ENCODE peak calls at places on chromosomes 12 and 14, in ten cellular contexts. R is GM10248, C is foreskin fibroblast, O is lower leg skin, T is WTC11, H is fibroblast of mammary gland, S is neural crest cell, D is GM13977, J is body of pancreas, I is endodermal cell. P is an unnamed sample.

GRCh38 chr14:54877015-54877702 is 25.5 kb downstream of the GCH1 start:
- DNase-seq in R (no peak), C (peak), O (no peak), T (no peak), H (peak), S (no peak), D (no peak), J (no peak), I (no peak), P (no peak)

GRCh38 chr12:108907861-108908302 is 28.0 kb downstream of the DAO start:
- DNase-seq in R (no peak), C (no peak), O (no peak), T (no peak), H (no peak), S (no peak), D (no peak), J (no peak), I (no peak), P (no peak)

GRCh38 chr14:84006643-84007137 is 1523.3 kb upstream of the FLRT2 start:
- DNase-seq in R (no peak), C (no peak), O (no peak), T (no peak), H (no peak), S (no peak), D (no peak), J (peak), I (peak), P (peak)

GRCh38 chr12:110282956-110283817 is 2.1 kb downstream of the ATP2A2 start:
- DNase-seq in R (no peak), C (peak), O (no peak), T (no peak), H (no peak), S (no peak), D (no peak), J (no peak), I (no peak), P (no peak)

GRCh38 chr14:101010293-101010692 is 106.8 kb upstream of the RTL1 start:
- DNase-seq in R (no peak), C (no peak), O (peak), T (peak), H (no peak), S (no peak), D (peak), J (no peak), I (no peak), P (no peak)

GRCh38 chr12:83122623-83122934 is 435.9 kb downstream of the TMTC2 start:
- DNase-seq in R (no peak), C (no peak), O (no peak), T (no peak), H (peak), S (no peak), D (no peak), J (no peak), I (no peak), P (no peak)

GRCh38 chr14:55580401-55581010 is 499 bp downstream of the KTN1 start:
- DNase-seq in R (peak), C (peak), O (peak), T (peak), H (no peak), S (peak), D (peak), J (peak), I (peak), P (peak)

GRCh38 chr14:22336031-22336430 is 253.0 kb downstream of the DAD1 start:
- DNase-seq in R (no peak), C (no peak), O (no peak), T (no peak), H (no peak), S (no peak), D (no peak), J (no peak), I (no peak), P (no peak)

GRCh38 chr14:101179691-101180211 is 276.2 kb upstream of the RTL1 start:
- DNase-seq in R (peak), C (no peak), O (peak), T (no peak), H (no peak), S (no peak), D (no peak), J (no peak), I (no peak), P (no peak)

GRCh38 chr12:3040663-3041544 is 36.3 kb upstream of the TSPAN9 start:
- DNase-seq in R (no peak), C (no peak), O (no peak), T (peak), H (no peak), S (no peak), D (no peak), J (no peak), I (peak), P (no peak)

GRCh38 chr12:111405149-111405855 is 421 bp upstream of the SH2B3 start:
- DNase-seq in R (peak), C (peak), O (peak), T (peak), H (peak), S (peak), D (peak), J (peak), I (peak), P (peak)

GRCh38 chr12:93526786-93527428 is 45.6 kb upstream of the SOCS2 start:
- DNase-seq in R (no peak), C (peak), O (no peak), T (no peak), H (peak), S (no peak), D (no peak), J (no peak), I (peak), P (no peak)

GRCh38 chr14:106822905-106823304 is 1296.5 kb downstream of the TMEM121 start:
- DNase-seq in R (no peak), C (no peak), O (no peak), T (no peak), H (no peak), S (no peak), D (no peak), J (no peak), I (no peak), P (no peak)

GRCh38 chr14:99964979-99965378 is 100.2 kb upstream of the EVL start:
- DNase-seq in R (no peak), C (no peak), O (no peak), T (no peak), H (no peak), S (no peak), D (no peak), J (no peak), I (no peak), P (no peak)

GRCh38 chr12:82015623-82016347 is 256.6 kb upstream of the PPFIA2 start:
- DNase-seq in R (no peak), C (no peak), O (no peak), T (no peak), H (no peak), S (no peak), D (no peak), J (no peak), I (no peak), P (no peak)

GRCh38 chr12:112524676-112525425 is 106.1 kb downstream of the PTPN11 start:
- DNase-seq in R (no peak), C (peak), O (no peak), T (peak), H (peak), S (no peak), D (no peak), J (no peak), I (peak), P (no peak)

GRCh38 chr12:109111775-109112491 is 4.5 kb upstream of the ACACB start:
- DNase-seq in R (peak), C (peak), O (peak), T (peak), H (peak), S (peak), D (peak), J (peak), I (peak), P (peak)

GRCh38 chr12:90399317-90399716 is 555.7 kb downstream of the CCER1 start:
- DNase-seq in R (no peak), C (no peak), O (no peak), T (no peak), H (peak), S (no peak), D (no peak), J (no peak), I (no peak), P (no peak)

GRCh38 chr14:60051690-60052324 is 39.9 kb upstream of the PCNX4 start:
- DNase-seq in R (no peak), C (peak), O (no peak), T (no peak), H (peak), S (no peak), D (no peak), J (no peak), I (no peak), P (no peak)

GRCh38 chr12:89707623-89707991 is 1.0 kb downstream of the ATP2B1 start:
- DNase-seq in R (peak), C (peak), O (no peak), T (peak), H (no peak), S (peak), D (peak), J (no peak), I (peak), P (peak)

GRCh38 chr12:25200703-25201102 is 5.7 kb downstream of the ETFRF1 start:
- DNase-seq in R (no peak), C (peak), O (no peak), T (no peak), H (peak), S (no peak), D (no peak), J (no peak), I (no peak), P (no peak)

GRCh38 chr14:58401587-58401986 is 5.9 kb downstream of the TOMM20L start:
- DNase-seq in R (no peak), C (no peak), O (no peak), T (no peak), H (no peak), S (no peak), D (no peak), J (no peak), I (no peak), P (no peak)

GRCh38 chr14:102275866-102276265 is 29.1 kb downstream of the MOK start:
- DNase-seq in R (no peak), C (no peak), O (no peak), T (no peak), H (peak), S (no peak), D (no peak), J (no peak), I (no peak), P (no peak)

GRCh38 chr14:60102389-60102788 is 10.7 kb downstream of the PCNX4 start:
- DNase-seq in R (no peak), C (peak), O (no peak), T (no peak), H (peak), S (no peak), D (no peak), J (no peak), I (no peak), P (no peak)

GRCh38 chr12:120651821-120652220 is 11.4 kb downstream of the CABP1 start:
- DNase-seq in R (no peak), C (peak), O (no peak), T (no peak), H (peak), S (no peak), D (no peak), J (no peak), I (no peak), P (no peak)

GRCh38 chr14:97713023-97713422 is 915.8 kb downstream of the VRK1 start:
- DNase-seq in R (no peak), C (peak), O (no peak), T (no peak), H (peak), S (no peak), D (no peak), J (no peak), I (no peak), P (no peak)

GRCh38 chr14:61552196-61552595 is 143.1 kb upstream of the HIF1A start:
- DNase-seq in R (no peak), C (no peak), O (peak), T (no peak), H (no peak), S (no peak), D (no peak), J (no peak), I (no peak), P (no peak)

GRCh38 chr14:61555056-61555838 is 140.1 kb upstream of the HIF1A start:
- DNase-seq in R (no peak), C (peak), O (peak), T (no peak), H (peak), S (no peak), D (no peak), J (no peak), I (peak), P (no peak)

GRCh38 chr14:61551419-61551818 is 143.9 kb upstream of the HIF1A start:
- DNase-seq in R (no peak), C (no peak), O (no peak), T (no peak), H (no peak), S (no peak), D (no peak), J (no peak), I (no peak), P (no peak)

GRCh38 chr14:61556455-61556854 is 138.9 kb upstream of the HIF1A start:
- DNase-seq in R (no peak), C (no peak), O (no peak), T (no peak), H (no peak), S (no peak), D (no peak), J (no peak), I (peak), P (no peak)

GRCh38 chr14:61553730-61554641 is 141.3 kb upstream of the HIF1A start:
- DNase-seq in R (no peak), C (peak), O (peak), T (no peak), H (peak), S (no peak), D (no peak), J (peak), I (no peak), P (no peak)
- TF ChIP-seq CTCF in R (no peak), C (no peak), O (no peak), T (no peak), H (peak), S (no peak), D (no peak), J (no peak), I (no peak), P (no peak)

DNA sequence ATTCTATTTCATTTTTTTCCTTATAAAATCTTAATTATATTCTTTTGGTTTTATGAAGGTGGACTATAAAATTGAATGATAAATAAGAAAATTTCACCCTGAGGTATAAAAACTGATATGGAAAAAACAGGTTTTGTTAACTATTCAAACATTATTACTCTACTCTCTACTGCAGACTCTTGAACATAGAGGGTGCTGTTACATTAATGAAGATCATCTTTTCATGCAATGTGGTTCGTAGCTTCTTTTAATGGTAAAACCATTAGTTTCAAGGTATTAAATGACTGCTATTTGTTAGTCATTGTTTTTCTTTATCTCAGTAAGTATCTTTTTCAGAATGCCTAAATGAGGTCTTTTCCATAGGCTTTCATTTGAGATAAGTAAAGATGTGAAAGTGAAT is 510.4 kb downstream of the SLC16A7 start:
- DNase-seq in R (no peak), C (peak), O (no peak), T (no peak), H (peak), S (no peak), D (no peak), J (no peak), I (no peak), P (no peak)
- TF ChIP-seq CTCF in R (no peak), C (peak), O (no peak), T (no peak), H (peak), S (peak), D (no peak), J (peak), I (peak), P (no peak)

DNA sequence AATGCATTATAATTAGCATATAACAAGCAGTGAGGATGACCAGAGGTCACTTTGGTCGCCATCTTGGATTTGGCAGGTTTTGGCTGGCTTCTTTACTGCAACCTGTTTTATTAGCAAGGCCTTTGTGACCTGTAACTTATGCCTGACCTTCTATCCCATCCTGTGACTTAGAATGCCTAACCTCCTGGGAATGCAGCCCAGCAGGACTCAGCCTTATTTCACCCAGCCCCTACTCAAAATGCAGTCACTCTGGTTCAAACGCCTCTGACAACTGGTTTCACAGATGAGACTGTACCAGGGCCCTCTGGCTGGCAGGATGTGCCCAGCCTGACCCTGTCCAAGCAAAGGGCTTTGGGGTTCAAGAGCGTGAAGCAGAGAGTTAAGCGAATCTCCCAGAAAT is 157.5 kb upstream of the SFSWAP start:
- DNase-seq in R (no peak), C (no peak), O (no peak), T (no peak), H (no peak), S (no peak), D (no peak), J (no peak), I (no peak), P (no peak)
- TF ChIP-seq CTCF in R (no peak), C (no peak), O (no peak), T (no peak), H (no peak), S (no peak), D (no peak), J (no peak), I (no peak), P (no peak)

GRCh38 chr14:95647926-95648325 is 38.3 kb upstream of the TCL1B start:
- DNase-seq in R (no peak), C (no peak), O (no peak), T (no peak), H (no peak), S (no peak), D (no peak), J (no peak), I (no peak), P (no peak)
- TF ChIP-seq CTCF in R (no peak), C (no peak), O (no peak), T (no peak), H (no peak), S (no peak), D (no peak), J (no peak), I (no peak), P (no peak)

GRCh38 chr12:70272510-70272909 is 29.3 kb downstream of the CNOT2 start:
- DNase-seq in R (no peak), C (no peak), O (no peak), T (no peak), H (no peak), S (no peak), D (no peak), J (no peak), I (no peak), P (no peak)

GRCh38 chr12:70271025-70271424 is 27.8 kb downstream of the CNOT2 start:
- DNase-seq in R (no peak), C (no peak), O (no peak), T (no peak), H (no peak), S (no peak), D (no peak), J (no peak), I (no peak), P (no peak)

GRCh38 chr12:70268972-70269371 is 25.7 kb downstream of the CNOT2 start:
- DNase-seq in R (no peak), C (no peak), O (no peak), T (no peak), H (no peak), S (no peak), D (no peak), J (no peak), I (no peak), P (no peak)

GRCh38 chr12:70267550-70267949 is 24.3 kb downstream of the CNOT2 start:
- DNase-seq in R (no peak), C (peak), O (no peak), T (no peak), H (peak), S (no peak), D (no peak), J (no peak), I (no peak), P (no peak)

GRCh38 chr12:70270108-70270507 is 26.9 kb downstream of the CNOT2 start:
- DNase-seq in R (no peak), C (no peak), O (no peak), T (no peak), H (no peak), S (no peak), D (no peak), J (no peak), I (no peak), P (no peak)
- TF ChIP-seq CTCF in R (no peak), C (no peak), O (no peak), T (no peak), H (no peak), S (no peak), D (no peak), J (no peak), I (no peak), P (no peak)

GRCh38 chr12:5923043-5923605 is 21.9 kb downstream of the ANO2 start:
- DNase-seq in R (no peak), C (no peak), O (no peak), T (no peak), H (no peak), S (no peak), D (no peak), J (no peak), I (no peak), P (no peak)

GRCh38 chr12:5925646-5926045 is 19.4 kb downstream of the ANO2 start:
- DNase-seq in R (no peak), C (no peak), O (no peak), T (no peak), H (no peak), S (no peak), D (no peak), J (no peak), I (no peak), P (no peak)

GRCh38 chr12:5921027-5921909 is 23.8 kb downstream of the ANO2 start:
- DNase-seq in R (no peak), C (no peak), O (peak), T (no peak), H (no peak), S (no peak), D (no peak), J (no peak), I (no peak), P (no peak)

GRCh38 chr12:5921966-5922365 is 23.1 kb downstream of the ANO2 start:
- DNase-seq in R (no peak), C (no peak), O (no peak), T (no peak), H (no peak), S (no peak), D (no peak), J (no peak), I (no peak), P (no peak)

GRCh38 chr12:5922500-5922899 is 22.6 kb downstream of the ANO2 start:
- DNase-seq in R (no peak), C (no peak), O (no peak), T (no peak), H (no peak), S (no peak), D (no peak), J (no peak), I (no peak), P (no peak)
- TF ChIP-seq CTCF in R (no peak), C (no peak), O (no peak), T (no peak), H (no peak), S (no peak), D (no peak), J (no peak), I (no peak), P (no peak)

GRCh38 chr12:54759751-54760150 is 94.6 kb upstream of the MUCL1 start:
- DNase-seq in R (peak), C (peak), O (no peak), T (peak), H (peak), S (peak), D (peak), J (no peak), I (peak), P (peak)
- TF ChIP-seq CTCF in R (peak), C (peak), O (no peak), T (no peak), H (peak), S (peak), D (peak), J (no peak), I (peak), P (peak)

DNA sequence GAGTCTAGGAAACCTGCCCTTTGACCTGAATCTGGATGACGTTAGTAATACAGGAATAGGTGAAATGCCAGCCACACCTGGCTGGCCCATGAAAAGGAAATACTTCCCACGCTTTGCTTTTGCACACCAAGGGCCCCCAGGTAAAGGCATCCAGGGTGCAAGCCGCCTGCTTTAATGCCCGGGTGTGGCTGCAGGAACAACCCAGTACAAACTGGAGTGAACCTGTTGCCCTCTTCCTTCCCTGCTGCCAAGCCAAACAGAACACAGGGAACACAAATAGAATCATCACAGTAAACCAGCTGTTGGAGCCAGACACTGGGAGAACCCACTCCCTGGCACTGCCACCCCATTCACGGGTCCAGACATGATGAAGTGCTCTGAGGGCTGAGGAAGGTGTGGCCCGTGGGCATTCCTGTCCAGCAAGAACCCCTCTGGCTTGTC is 24.2 kb upstream of the FOS start:
- DNase-seq in R (no peak), C (no peak), O (peak), T (no peak), H (no peak), S (no peak), D (no peak), J (peak), I (no peak), P (no peak)
- TF ChIP-seq CTCF in R (no peak), C (no peak), O (no peak), T (no peak), H (no peak), S (no peak), D (no peak), J (no peak), I (no peak), P (no peak)

DNA sequence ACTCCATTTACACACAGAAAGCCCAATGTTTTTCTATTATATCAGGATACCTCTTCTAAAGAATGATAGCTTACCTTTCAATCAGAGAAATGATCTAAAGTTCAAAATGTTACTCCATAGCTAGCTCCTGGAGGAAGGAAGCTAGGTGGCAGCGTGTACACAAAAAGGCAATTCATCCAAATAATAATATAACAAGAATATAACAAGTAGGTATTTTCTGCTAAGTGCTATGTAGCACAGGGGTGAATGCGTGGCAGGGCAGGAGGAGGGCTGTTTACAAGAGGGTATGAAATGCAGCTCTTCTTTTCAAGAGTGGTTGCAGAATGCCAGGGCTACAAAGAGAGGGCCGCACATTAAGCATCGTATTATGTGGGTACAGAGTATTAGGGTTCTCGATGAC is 663 bp upstream of the SNAPC1 start:
- DNase-seq in R (no peak), C (peak), O (peak), T (no peak), H (no peak), S (no peak), D (no peak), J (no peak), I (no peak), P (no peak)
- TF ChIP-seq CTCF in R (no peak), C (no peak), O (no peak), T (no peak), H (no peak), S (no peak), D (no peak), J (no peak), I (no peak), P (no peak)